ENCODE peak calls at places on chromosomes 4 and X, in six cellular contexts. I is fibroblast of lung, X is Caco-2, L is kidney, H is PC-3, A is MM.1S. J is an unnamed sample.

GRCh38 chr4:39706334-39706733 is 8.4 kb downstream of the UBE2K start:
- DNase-seq in A (no peak), I (peak; percentile 81), X (no peak), L (no peak), H (peak; percentile 38), J (peak; percentile 47)

GRCh38 chr4:129043523-129043922 is 49.8 kb downstream of the SCLT1 start:
- DNase-seq in H (peak; percentile 23), L (no peak), X (no peak), A (no peak), I (peak; percentile 55), J (peak; percentile 7)

GRCh38 chr4:114964016-114964415 is 149.4 kb downstream of the NDST4 start:
- DNase-seq in X (no peak), I (no peak), H (no peak), L (no peak), A (no peak), J (no peak)

GRCh38 chrX:112746812-112747630 is 67.3 kb upstream of the LHFPL1 start:
- DNase-seq in X (no peak), I (no peak), A (no peak), H (no peak), L (no peak), J (no peak)

GRCh38 chr4:123390846-123391456 is 5.6 kb upstream of the SPRY1 start:
- DNase-seq in I (peak; percentile 57), L (no peak), H (peak; percentile 47), X (no peak), A (peak; percentile 55), J (no peak)

GRCh38 chrX:8673211-8673610 is 58.7 kb downstream of the ANOS1 start:
- DNase-seq in X (no peak), I (peak; percentile 0), H (no peak), L (no peak), A (no peak), J (no peak)

GRCh38 chr4:101022151-101023024 is 324.9 kb downstream of the PPP3CA start:
- DNase-seq in A (no peak), X (no peak), H (peak; percentile 10), L (no peak), I (peak; percentile 17), J (no peak)

GRCh38 chr4:169311643-169312365 is 41.0 kb upstream of the SH3RF1 start:
- DNase-seq in I (peak; percentile 62), L (no peak), A (peak; percentile 20), H (peak; percentile 53), X (peak; percentile 50), J (no peak)

GRCh38 chr4:74516321-74516720 is 71.4 kb downstream of the AREG start:
- DNase-seq in A (no peak), X (no peak), I (peak; percentile 61), H (no peak), L (no peak), J (no peak)

GRCh38 chrX:102985182-102985581 is 48.1 kb downstream of the RAB40AL start:
- DNase-seq in H (peak; percentile 61), I (no peak), L (no peak), A (no peak), X (no peak), J (peak; percentile 89)

GRCh38 chr4:74501579-74501978 is 56.6 kb downstream of the AREG start:
- DNase-seq in I (peak; percentile 86), H (peak; percentile 78), L (no peak), X (no peak), A (no peak), J (peak; percentile 47)

GRCh38 chr4:40292313-40292759 is 42.8 kb upstream of the CHRNA9 start:
- DNase-seq in I (peak; percentile 41), L (no peak), X (no peak), A (no peak), H (peak; percentile 30), J (no peak)

GRCh38 chr4:154082760-154083530 is 294.1 kb upstream of the SFRP2 start:
- DNase-seq in L (no peak), A (no peak), H (peak; percentile 40), I (no peak), X (peak; percentile 38), J (no peak)

GRCh38 chr4:147326581-147326980 is 154.3 kb upstream of the EDNRA start:
- DNase-seq in X (no peak), I (peak; percentile 95), L (no peak), H (no peak), A (no peak), J (no peak)

GRCh38 chrX:36957425-36958328 is 50.5 kb upstream of the FAM47C start:
- DNase-seq in L (peak; percentile 66), X (no peak), A (no peak), H (no peak), I (no peak), J (no peak)

GRCh38 chrX:18995216-18995615 is 11.3 kb upstream of the PHKA2 start:
- DNase-seq in H (peak; percentile 75), I (peak; percentile 33), X (peak; percentile 34), A (no peak), L (no peak), J (no peak)

GRCh38 chr4:150367326-150367725 is 214.6 kb upstream of the MAB21L2 start:
- DNase-seq in L (no peak), H (no peak), I (no peak), X (no peak), A (no peak), J (no peak)

GRCh38 chr4:5962416-5962815 is 55.8 kb downstream of the C4orf50 start:
- DNase-seq in A (no peak), H (no peak), X (no peak), I (no peak), L (no peak), J (no peak)

GRCh38 chrX:133868687-133869086 is 116.7 kb downstream of the GPC3 start:
- DNase-seq in X (no peak), H (no peak), A (peak; percentile 31), I (no peak), L (no peak), J (no peak)

GRCh38 chr4:100895572-100896197 is 377.9 kb upstream of the EMCN start:
- DNase-seq in H (no peak), A (peak; percentile 71), L (no peak), I (no peak), X (no peak), J (no peak)

DNA sequence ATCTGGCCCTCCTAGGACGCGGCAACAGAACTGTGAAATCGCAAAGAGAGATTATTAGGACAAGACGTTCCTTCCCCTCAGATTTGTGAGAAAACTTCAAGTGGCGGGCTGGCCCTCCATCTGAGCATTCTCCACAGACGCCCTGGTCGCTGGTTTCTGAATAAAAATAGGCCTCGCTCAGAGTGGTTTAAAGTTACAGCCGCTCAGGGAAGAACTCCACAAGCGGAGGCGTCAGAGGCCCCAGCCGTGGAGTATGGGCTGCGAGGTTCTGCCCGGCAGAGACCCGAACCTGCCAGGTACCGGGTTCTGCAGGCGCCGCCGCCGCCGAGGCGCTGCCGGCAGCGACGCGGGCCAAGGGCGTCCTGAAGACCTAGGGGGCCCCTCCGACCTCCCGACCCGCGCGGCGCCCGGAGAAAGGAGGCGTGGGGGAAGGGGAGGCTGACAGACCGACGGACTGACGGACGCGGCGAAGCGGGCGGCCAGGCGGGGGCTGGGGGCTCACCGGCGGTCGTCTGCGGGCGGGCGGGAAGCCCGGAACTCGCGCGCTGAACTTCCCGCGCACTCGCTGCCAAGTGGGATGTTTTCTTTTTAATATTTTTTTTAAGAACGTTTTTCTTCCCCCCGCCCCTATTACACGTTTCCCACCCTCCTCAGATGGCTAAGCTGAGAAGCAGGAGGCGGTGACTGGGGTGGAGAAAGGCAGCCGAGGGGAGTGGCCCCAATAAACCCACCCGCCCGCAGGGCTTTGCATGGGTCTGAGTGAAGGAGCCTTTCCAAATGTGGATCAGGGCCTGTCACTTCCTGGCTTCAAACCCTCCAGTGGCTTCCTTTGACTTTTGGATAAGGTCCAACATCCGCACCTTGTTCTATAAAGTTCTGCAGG is at the start of gene PABPC4L:
- DNase-seq in H (peak; percentile 72), I (peak; percentile 63), X (no peak), A (no peak), L (peak; percentile 82), J (no peak)
- H3K4me3 ChIP-seq in H (peak within 1 kb of the TSS; percentile 71), I (peak within 1 kb of the TSS; percentile 51), X (no peak within 1 kb of the TSS), A (no peak within 1 kb of the TSS), L (peak within 1 kb of the TSS; percentile 30), J (peak within 1 kb of the TSS; percentile 20)

GRCh38 chrX:66022742-66023725 is 16.8 kb downstream of the VSIG4 start:
- DNase-seq in A (no peak), I (no peak), L (no peak), H (peak; percentile 7), X (no peak), J (no peak)
- TF ChIP-seq CTCF in A (peak; percentile 24), I (no peak), L (no peak), H (peak; percentile 29), X (no peak), J (peak; percentile 26)

DNA sequence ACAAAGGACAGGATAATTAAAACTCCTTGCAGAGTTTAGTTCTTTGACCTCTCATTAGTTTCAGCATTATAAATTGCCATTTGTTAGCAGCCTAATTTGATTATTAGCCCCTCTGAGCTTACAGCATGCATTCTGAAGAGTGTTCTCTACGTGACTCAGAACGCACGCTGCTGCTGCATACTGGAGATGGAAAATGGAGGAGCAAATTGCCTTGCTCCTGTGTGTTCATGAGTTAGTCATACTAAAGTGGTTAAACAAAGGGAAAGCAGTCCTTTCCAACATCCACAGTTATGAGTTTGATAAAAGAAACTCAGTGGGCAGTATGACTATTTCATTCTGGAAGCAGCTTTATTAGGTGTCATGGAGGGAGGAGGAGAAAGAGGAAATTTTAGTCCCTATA is 922.5 kb downstream of the RPA4 start:
- DNase-seq in A (no peak), I (peak; percentile 33), L (no peak), H (peak; percentile 67), X (no peak), J (no peak)
- H3K4me3 ChIP-seq in A (no peak overlapping the region), I (no peak overlapping the region), L (no peak overlapping the region), H (peak overlapping the region; percentile 58), X (no peak overlapping the region), J (no peak overlapping the region)

DNA sequence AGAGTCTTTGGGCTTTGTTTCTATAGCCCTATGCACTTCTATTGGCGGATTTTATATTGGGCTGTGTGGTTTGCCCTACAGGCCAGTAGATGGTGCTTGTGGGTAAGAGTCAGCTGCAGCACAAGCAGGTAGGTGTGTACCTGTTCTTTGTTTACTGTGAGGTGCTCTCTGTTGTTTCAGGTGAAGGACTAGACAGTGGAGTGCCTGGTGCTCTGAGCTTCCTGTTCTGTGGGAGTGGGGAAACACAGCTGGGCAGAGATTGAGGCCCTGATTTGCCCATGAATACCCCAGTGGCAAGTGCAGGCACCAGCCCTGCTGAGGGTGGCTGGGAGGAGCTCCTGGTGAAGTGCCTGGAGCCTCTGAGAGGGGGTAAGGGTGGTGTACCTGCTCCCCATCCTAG is 26.3 kb upstream of the UCP1 start:
- DNase-seq in X (peak; percentile 59), L (no peak), A (peak; percentile 80), H (peak; percentile 61), I (peak; percentile 8), J (no peak)
- TF ChIP-seq CTCF in X (peak; percentile 77), L (peak; percentile 57), A (peak; percentile 78), H (peak; percentile 66), I (peak; percentile 45), J (peak; percentile 59)

DNA sequence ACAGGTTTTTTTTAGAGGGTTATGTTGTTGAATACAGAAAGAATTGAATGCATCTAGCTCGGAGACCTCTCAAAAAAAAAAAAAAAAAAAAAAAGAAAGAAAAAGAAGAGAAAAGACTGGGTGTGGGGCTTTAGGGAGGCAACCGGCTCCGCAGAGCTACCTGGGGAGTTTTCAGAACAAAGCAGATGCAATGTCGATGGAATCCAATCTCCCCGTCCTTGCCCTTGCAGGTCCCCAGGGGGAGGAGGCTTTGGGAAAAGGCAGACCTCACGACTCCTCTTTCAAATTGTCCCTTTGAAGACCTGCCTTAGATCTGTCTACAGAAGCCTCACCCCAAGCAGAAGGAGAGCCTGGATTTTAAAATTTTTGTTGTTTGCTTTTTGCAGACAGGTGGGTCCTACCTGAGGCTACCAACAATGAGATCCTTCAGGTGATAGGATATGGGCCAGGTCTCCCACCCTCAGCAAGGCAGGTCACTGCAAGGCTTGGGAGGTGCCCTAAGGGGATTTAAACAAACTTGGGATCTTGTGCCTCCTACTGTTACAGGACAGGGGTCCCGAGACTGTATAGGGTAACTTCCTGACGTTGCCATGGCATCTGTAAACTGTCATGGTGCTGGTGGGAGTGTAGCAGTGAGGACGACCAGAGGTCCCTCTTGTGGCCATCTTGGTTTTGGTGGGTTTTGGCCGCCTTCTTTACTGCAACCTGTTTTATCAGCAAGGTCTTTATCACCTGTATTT is 75.2 kb upstream of the PRKX start:
- DNase-seq in X (no peak), H (no peak), I (no peak), L (no peak), A (no peak), J (no peak)
- H3K4me3 ChIP-seq in X (no peak overlapping the region), H (no peak overlapping the region), I (no peak overlapping the region), L (no peak overlapping the region), A (no peak overlapping the region), J (no peak overlapping the region)

J was measured in AG09309.